ENCODE peak calls at places on chromosomes 13 and 19, in ten cellular contexts. P, H, W, D, L, E, R, F, A and G are unnamed samples.

GRCh38 chr13:24272452-24273161 is 36.8 kb upstream of the C1QTNF9 start:
- DNase-seq in A (no peak), L (no peak), D (no peak), E (no peak), P (no peak), F (peak), H (no peak), R (no peak), W (no peak), G (no peak)

GRCh38 chr13:113951246-113951999 is 22.5 kb downstream of the C13orf46 start:
- DNase-seq in E (peak), L (peak), P (peak), A (peak), H (peak), R (peak), W (peak), F (peak), D (peak), G (no peak)

GRCh38 chr13:49610176-49610575 is 18.1 kb upstream of the ARL11 start:
- DNase-seq in W (no peak), F (no peak), D (no peak), A (no peak), P (no peak), R (no peak), L (no peak), H (no peak), E (no peak), G (peak)

GRCh38 chr13:92136449-92137180 is 738.2 kb downstream of the GPC5 start:
- DNase-seq in H (no peak), P (no peak), L (no peak), R (no peak), F (no peak), A (no peak), E (peak), W (no peak), D (no peak), G (no peak)

GRCh38 chr19:49261602-49262001 is 63.4 kb downstream of the SLC6A16 start:
- DNase-seq in R (no peak), P (no peak), F (no peak), L (no peak), D (no peak), W (no peak), H (no peak), A (no peak), E (peak), G (no peak)

GRCh38 chr19:50779504-50780457 is 9.5 kb downstream of the GPR32 start:
- DNase-seq in F (no peak), E (no peak), P (peak), D (peak), L (no peak), A (no peak), W (no peak), H (no peak), R (no peak), G (no peak)

GRCh38 chr19:45355402-45355801 is 14.9 kb downstream of the KLC3 start:
- DNase-seq in F (no peak), P (no peak), L (no peak), A (no peak), R (no peak), W (no peak), E (no peak), D (peak), H (no peak), G (no peak)

GRCh38 chr19:43983544-43983911 is 460 bp upstream of the ZNF155 start:
- DNase-seq in H (no peak), R (no peak), P (no peak), F (no peak), W (no peak), D (no peak), E (no peak), L (no peak), A (no peak), G (no peak)

GRCh38 chr19:41401483-41401882 is 3.9 kb downstream of the BCKDHA start:
- DNase-seq in F (no peak), A (no peak), D (no peak), L (no peak), R (no peak), W (no peak), E (no peak), H (no peak), P (no peak), G (no peak)